ENCODE peak calls at places on chromosome 1, in nine cellular contexts. Z is fibroblast of mammary gland, T is right lobe of liver, C is retinal pigment epithelial cell, M is cardiac muscle cell, Q is fibroblast of pulmonary artery, J is AG04449, G is foreskin fibroblast, D is astrocyte of the spinal cord. I is an unnamed sample.

GRCh38 chr1:6971048-6971447 is 185.8 kb downstream of the CAMTA1 start:
- DNase-seq in Q (no peak), C (no peak), J (no peak), T (no peak), D (no peak), G (no peak), M (no peak), Z (peak; percentile 6), I (no peak)

GRCh38 chr1:76547916-76548315 is 319.4 kb upstream of the ST6GALNAC5 start:
- DNase-seq in D (no peak), G (no peak), J (no peak), M (no peak), Q (peak; percentile 6), C (no peak), T (no peak), Z (no peak), I (no peak)

GRCh38 chr1:208007938-208008342 is 97.0 kb upstream of the CD34 start:
- DNase-seq in T (no peak), C (no peak), G (peak; percentile 36), Z (peak; percentile 90), D (peak; percentile 59), M (peak; percentile 75), J (no peak), Q (peak; percentile 71), I (peak; percentile 55)

GRCh38 chr1:3731543-3731942 is 20.7 kb upstream of the CCDC27 start:
- DNase-seq in D (no peak), Z (no peak), T (no peak), C (no peak), Q (no peak), G (no peak), J (no peak), M (no peak), I (no peak)

GRCh38 chr1:119321661-119322419 is 46.7 kb upstream of the HAO2 start:
- DNase-seq in J (no peak), D (no peak), M (no peak), Q (no peak), T (no peak), C (no peak), Z (no peak), G (no peak), I (no peak)

GRCh38 chr1:23614128-23614660 is 54.9 kb upstream of the ID3 start:
- DNase-seq in D (no peak), Z (no peak), G (no peak), J (no peak), T (no peak), C (no peak), Q (no peak), M (no peak), I (no peak)

GRCh38 chr1:214331827-214332423 is 51.0 kb downstream of the SMYD2 start:
- DNase-seq in D (peak; percentile 36), Z (peak; percentile 47), G (no peak), Q (peak; percentile 52), T (no peak), J (no peak), C (no peak), M (peak; percentile 56), I (peak; percentile 76)

GRCh38 chr1:86704972-86705632 is 726 bp downstream of the SH3GLB1 start:
- DNase-seq in Q (peak; percentile 70), Z (peak; percentile 54), J (no peak), M (peak; percentile 74), D (peak; percentile 71), T (peak; percentile 75), G (peak; percentile 31), C (no peak), I (peak; percentile 61)

GRCh38 chr1:20185834-20186782 is at the start of the genes PLA2G2C and UBXN10:
- DNase-seq in D (no peak), Z (no peak), G (no peak), Q (no peak), J (no peak), M (peak; percentile 60), T (peak; percentile 82), C (no peak), I (no peak)

GRCh38 chr1:20184481-20184900 is 1.4 kb upstream of the UBXN10 start:
- DNase-seq in C (no peak), G (no peak), D (no peak), J (no peak), Z (peak; percentile 9), M (peak; percentile 40), Q (peak; percentile 29), T (no peak), I (peak; percentile 39)

GRCh38 chr1:20183876-20184275 is 2.0 kb upstream of the UBXN10 start:
- DNase-seq in J (no peak), M (no peak), Q (no peak), C (no peak), D (no peak), Z (no peak), T (peak; percentile 90), G (no peak), I (no peak)

GRCh38 chr1:20187103-20187812 is 940 bp upstream of the PLA2G2C start:
- DNase-seq in D (no peak), Q (no peak), J (no peak), T (peak; percentile 74), G (no peak), C (no peak), Z (no peak), M (no peak), I (peak; percentile 19)

DNA sequence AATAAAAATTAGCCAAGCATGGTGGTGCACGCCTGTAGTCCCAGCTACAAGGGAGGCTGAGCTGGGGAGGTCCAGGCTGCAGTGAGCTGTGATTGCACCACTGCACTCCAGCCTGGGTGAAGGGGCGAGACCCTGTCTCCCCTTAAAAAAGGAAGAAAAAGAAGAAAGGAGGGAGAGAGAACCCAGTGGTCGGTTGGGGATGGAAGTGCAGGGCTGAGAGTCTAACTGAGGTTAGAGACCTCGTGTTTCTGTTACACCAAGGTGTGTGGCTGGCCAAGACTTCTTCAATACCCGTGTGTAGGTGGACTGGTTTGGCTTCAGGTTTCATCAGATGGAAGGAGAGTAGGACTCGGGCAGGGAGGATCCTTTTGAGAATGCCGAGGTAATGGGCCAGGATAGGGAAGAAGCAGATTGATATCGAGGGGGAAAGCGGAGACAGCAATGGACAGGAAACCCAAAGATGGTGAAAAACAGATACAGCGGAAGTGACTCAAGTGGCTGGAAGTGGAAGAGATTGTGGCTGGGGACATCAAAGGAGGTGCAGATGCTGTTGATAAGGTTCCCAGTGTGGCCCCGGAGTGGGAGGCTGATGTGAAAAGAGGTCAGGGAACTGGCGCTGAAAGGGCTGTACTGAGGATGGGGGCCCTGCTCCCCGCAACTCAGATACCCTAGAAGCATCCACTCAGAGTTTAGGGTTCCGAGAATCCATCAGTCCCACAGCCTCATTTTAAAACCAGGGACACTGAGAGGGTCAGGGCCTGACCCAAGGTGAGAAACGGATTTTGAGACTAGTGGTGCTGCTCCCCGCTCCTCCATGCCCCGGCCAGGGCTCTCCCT is 681 bp upstream of the UBXN10 start:
- DNase-seq in Z (no peak), G (no peak), J (no peak), Q (no peak), M (no peak), D (no peak), T (no peak), C (no peak), I (no peak)
- H3K4me3 ChIP-seq in Z (no peak overlapping the region), G (no peak overlapping the region), J (no peak overlapping the region), Q (no peak overlapping the region), M (peak overlapping the region; percentile 49), D (no peak overlapping the region), T (peak overlapping the region; percentile 54), C (peak overlapping the region; percentile 14), I (no peak overlapping the region)

DNA sequence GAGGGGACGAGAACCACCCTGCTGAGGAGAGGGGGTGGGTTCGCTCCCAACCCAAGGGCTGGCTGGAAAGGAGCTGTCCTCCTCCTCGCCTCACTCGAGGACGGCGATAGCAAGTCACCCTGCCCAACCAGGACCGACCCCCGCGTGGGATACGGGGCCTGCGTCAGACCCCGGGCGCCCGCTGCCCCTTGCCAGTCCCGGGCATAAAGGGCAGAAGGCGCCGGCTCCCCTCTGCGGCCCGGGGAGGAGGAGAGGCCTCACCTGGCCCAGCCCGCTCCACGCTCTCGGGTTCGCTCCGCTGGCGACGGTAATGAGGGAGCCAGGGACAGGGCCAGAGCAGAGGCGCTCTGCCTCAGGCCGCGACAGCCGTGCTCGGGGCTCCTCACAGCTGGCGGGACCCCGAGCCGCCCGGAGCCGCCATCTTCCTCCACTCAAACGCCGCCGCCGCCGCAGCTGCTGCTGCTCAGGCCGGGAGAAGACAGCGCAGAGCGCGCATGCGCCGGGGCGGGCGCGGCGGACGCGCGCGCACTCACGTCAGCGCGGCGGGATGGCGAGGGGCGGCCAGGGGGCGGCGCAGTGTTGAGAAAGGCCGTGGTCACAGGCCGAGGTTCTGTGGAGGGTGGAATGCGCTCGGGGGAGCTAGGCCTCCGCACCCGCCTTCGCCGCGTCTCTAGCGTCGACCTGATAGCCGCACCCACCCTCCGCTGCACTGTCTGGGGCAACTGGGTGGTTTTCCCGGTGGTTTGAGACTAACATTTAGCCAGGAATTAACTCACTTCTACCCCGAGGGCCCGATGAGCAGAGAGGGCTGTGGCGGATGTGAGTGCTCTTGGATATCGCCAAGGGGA is at the start of gene FBXO42:
- DNase-seq in Z (peak; percentile 86), C (no peak), Q (peak; percentile 93), M (peak; percentile 95), T (peak; percentile 93), J (no peak), G (peak; percentile 89), D (peak; percentile 90), I (peak; percentile 93)
- TF ChIP-seq CTCF in Z (peak; percentile 1), C (peak; percentile 39), Q (peak; percentile 10), M (peak; percentile 36), T (peak; percentile 55), J (peak; percentile 74), G (peak; percentile 5), D (peak; percentile 51), I (peak; percentile 15)

DNA sequence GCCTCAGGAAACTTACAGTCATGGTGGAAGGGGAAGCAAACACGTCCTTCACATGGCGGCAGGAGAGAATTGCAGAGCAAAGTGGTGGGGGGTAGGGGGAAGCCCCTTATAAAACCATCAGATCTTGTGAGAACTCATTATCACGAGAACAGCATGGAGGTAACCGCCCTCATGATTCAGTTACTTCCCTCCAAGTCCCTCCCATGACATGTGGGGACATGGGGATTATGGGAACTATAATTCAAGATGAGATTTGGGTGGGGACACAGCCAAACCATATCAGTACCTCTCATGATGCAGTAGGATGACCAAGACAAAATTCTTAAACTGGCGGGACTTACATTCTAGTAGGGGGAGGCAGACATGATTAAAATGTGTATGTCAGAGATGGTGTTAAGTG is 38.8 kb downstream of the WNT4 start:
- DNase-seq in C (no peak), J (no peak), M (no peak), D (no peak), Z (no peak), G (no peak), Q (no peak), T (no peak), I (no peak)
- H3K4me3 ChIP-seq in C (no peak overlapping the region), J (no peak overlapping the region), M (no peak overlapping the region), D (no peak overlapping the region), Z (no peak overlapping the region), G (no peak overlapping the region), Q (no peak overlapping the region), T (no peak overlapping the region), I (no peak overlapping the region)

GRCh38 chr1:111516008-111516535 is 12.6 kb upstream of the ADORA3 start:
- DNase-seq in G (peak; percentile 40), C (no peak), Q (peak; percentile 89), T (peak; percentile 55), M (peak; percentile 89), J (no peak), Z (peak; percentile 73), D (peak; percentile 51), I (peak; percentile 44)

GRCh38 chr1:111512132-111512874 is 8.9 kb upstream of the ADORA3 start:
- DNase-seq in J (no peak), T (no peak), C (no peak), D (no peak), M (no peak), G (no peak), Q (no peak), Z (no peak), I (no peak)

GRCh38 chr1:111515291-111516007 is 12.0 kb upstream of the ADORA3 start:
- DNase-seq in J (no peak), T (peak; percentile 75), Q (peak; percentile 58), Z (peak; percentile 56), G (peak; percentile 54), D (peak; percentile 45), M (peak; percentile 65), C (no peak), I (peak; percentile 47)

GRCh38 chr1:111511362-111511761 is 7.9 kb upstream of the ADORA3 start:
- DNase-seq in Z (no peak), T (no peak), M (no peak), C (no peak), J (no peak), D (no peak), G (no peak), Q (no peak), I (no peak)

DNA sequence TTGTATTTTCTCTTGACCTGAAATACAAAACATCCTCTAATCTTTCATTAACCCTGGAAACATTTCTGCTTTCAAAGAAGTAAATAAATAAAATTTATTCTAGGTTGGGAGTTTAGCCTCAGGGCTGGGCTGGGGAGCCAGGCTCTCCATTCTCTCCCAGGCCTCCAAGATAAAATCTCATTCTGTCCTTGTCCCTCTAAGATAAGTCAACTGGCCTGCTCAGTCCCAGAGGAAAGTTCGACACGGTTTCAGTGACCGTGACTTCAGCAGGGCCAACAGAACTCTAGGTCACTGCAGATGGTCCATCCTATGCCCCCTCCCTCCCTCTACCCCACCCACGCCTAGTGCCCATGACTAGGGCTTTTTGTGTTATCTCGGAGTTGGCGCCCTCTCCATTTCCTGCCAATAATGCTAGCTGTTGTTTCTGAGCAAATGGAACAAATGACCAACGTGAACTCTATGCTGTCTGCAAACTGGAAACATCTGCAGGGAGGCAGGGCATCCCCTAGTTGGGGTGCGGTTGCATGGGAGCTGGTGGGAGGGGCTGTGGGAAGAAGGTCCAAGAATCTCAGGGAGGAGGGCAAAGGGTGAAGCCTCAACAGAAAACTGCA is 10.1 kb upstream of the ADORA3 start:
- DNase-seq in Z (no peak), J (no peak), T (no peak), Q (no peak), G (no peak), D (no peak), M (peak; percentile 17), C (no peak), I (no peak)
- TF ChIP-seq CTCF in Z (no peak), J (no peak), T (no peak), Q (no peak), G (no peak), D (no peak), M (no peak), C (no peak), I (no peak)

I was measured in epithelial cell of esophagus.